ENCODE peak calls at places on chromosomes 7 and 10, in five cellular contexts. One of them, this sample, is unnamed.

GRCh38 chr7:127751723-127752448 is 99.9 kb downstream of the SND1 start:
- DNase-seq in HepG2: no peak
- DNase-seq in transverse colon: no peak
- DNase-seq in A549: no peak
- DNase-seq in sigmoid colon: no peak
- DNase-seq in this sample: no peak

GRCh38 chr10:112793197-112793921 is 156.7 kb upstream of the TCF7L2 start:
- DNase-seq in HepG2: no peak
- DNase-seq in A549: no peak
- DNase-seq in transverse colon: peak
- DNase-seq in sigmoid colon: no peak
- DNase-seq in this sample: no peak

GRCh38 chr10:131803863-131804425 is 96.9 kb upstream of the PPP2R2D start:
- DNase-seq in sigmoid colon: peak
- DNase-seq in HepG2: no peak
- DNase-seq in A549: no peak
- DNase-seq in transverse colon: no peak
- DNase-seq in this sample: no peak

GRCh38 chr7:55374213-55374612 is 9.1 kb downstream of the LANCL2 start:
- DNase-seq in HepG2: no peak
- DNase-seq in A549: no peak
- DNase-seq in transverse colon: no peak
- DNase-seq in sigmoid colon: no peak
- DNase-seq in this sample: no peak

GRCh38 chr7:79624336-79624735 is 170.9 kb upstream of the MAGI2 start:
- DNase-seq in sigmoid colon: no peak
- DNase-seq in HepG2: no peak
- DNase-seq in A549: no peak
- DNase-seq in transverse colon: no peak
- DNase-seq in this sample: no peak

GRCh38 chr7:116500071-116500853 is 724 bp downstream of the CAV2 start:
- DNase-seq in transverse colon: peak
- DNase-seq in sigmoid colon: peak
- DNase-seq in HepG2: no peak
- DNase-seq in A549: no peak
- DNase-seq in this sample: no peak

GRCh38 chr7:79936281-79936983 is 198.2 kb upstream of the GNAI1 start:
- DNase-seq in sigmoid colon: no peak
- DNase-seq in transverse colon: no peak
- DNase-seq in A549: no peak
- DNase-seq in HepG2: no peak
- DNase-seq in this sample: no peak

GRCh38 chr7:70595741-70596574 is 536.0 kb upstream of the GALNT17 start:
- DNase-seq in A549: no peak
- DNase-seq in transverse colon: peak
- DNase-seq in sigmoid colon: no peak
- DNase-seq in HepG2: no peak
- DNase-seq in this sample: no peak

GRCh38 chr7:112448891-112449290 is 1.4 kb upstream of the IFRD1 start:
- DNase-seq in HepG2: no peak
- DNase-seq in sigmoid colon: no peak
- DNase-seq in transverse colon: no peak
- DNase-seq in A549: no peak
- DNase-seq in this sample: no peak

GRCh38 chr10:13839030-13839429 is 252.3 kb downstream of the PRPF18 start:
- DNase-seq in HepG2: no peak
- DNase-seq in A549: no peak
- DNase-seq in sigmoid colon: no peak
- DNase-seq in transverse colon: no peak
- DNase-seq in this sample: no peak

GRCh38 chr10:13837966-13838365 is 251.2 kb downstream of the PRPF18 start:
- DNase-seq in transverse colon: no peak
- DNase-seq in A549: no peak
- DNase-seq in HepG2: no peak
- DNase-seq in sigmoid colon: no peak
- DNase-seq in this sample: no peak

GRCh38 chr10:13831711-13832110 is 244.9 kb downstream of the PRPF18 start:
- DNase-seq in HepG2: no peak
- DNase-seq in transverse colon: no peak
- DNase-seq in A549: no peak
- DNase-seq in sigmoid colon: peak
- DNase-seq in this sample: no peak

GRCh38 chr10:13830385-13830784 is 243.6 kb downstream of the PRPF18 start:
- DNase-seq in A549: no peak
- DNase-seq in transverse colon: no peak
- DNase-seq in HepG2: no peak
- DNase-seq in sigmoid colon: no peak
- DNase-seq in this sample: no peak

GRCh38 chr10:13834581-13835286 is 248.0 kb downstream of the PRPF18 start:
- DNase-seq in transverse colon: peak
- DNase-seq in sigmoid colon: peak
- DNase-seq in A549: no peak
- DNase-seq in HepG2: no peak
- DNase-seq in this sample: no peak
- H3K27ac ChIP-seq in transverse colon: peak
- H3K27ac ChIP-seq in sigmoid colon: no peak
- H3K27ac ChIP-seq in A549: no peak
- H3K27ac ChIP-seq in HepG2: no peak
- H3K27ac ChIP-seq in this sample: peak

GRCh38 chr10:79275431-79275851 is 71.8 kb upstream of the PPIF start:
- DNase-seq in A549: no peak
- DNase-seq in transverse colon: no peak
- DNase-seq in HepG2: no peak
- DNase-seq in sigmoid colon: peak
- DNase-seq in this sample: peak

GRCh38 chr10:79273603-79274002 is 73.7 kb upstream of the PPIF start:
- DNase-seq in A549: no peak
- DNase-seq in transverse colon: no peak
- DNase-seq in sigmoid colon: peak
- DNase-seq in HepG2: no peak
- DNase-seq in this sample: peak

GRCh38 chr10:79275105-79275430 is 72.2 kb upstream of the PPIF start:
- DNase-seq in A549: no peak
- DNase-seq in HepG2: no peak
- DNase-seq in sigmoid colon: no peak
- DNase-seq in transverse colon: no peak
- DNase-seq in this sample: no peak

GRCh38 chr10:79272353-79272752 is 74.9 kb upstream of the PPIF start:
- DNase-seq in A549: no peak
- DNase-seq in HepG2: no peak
- DNase-seq in transverse colon: no peak
- DNase-seq in sigmoid colon: peak
- DNase-seq in this sample: no peak

DNA sequence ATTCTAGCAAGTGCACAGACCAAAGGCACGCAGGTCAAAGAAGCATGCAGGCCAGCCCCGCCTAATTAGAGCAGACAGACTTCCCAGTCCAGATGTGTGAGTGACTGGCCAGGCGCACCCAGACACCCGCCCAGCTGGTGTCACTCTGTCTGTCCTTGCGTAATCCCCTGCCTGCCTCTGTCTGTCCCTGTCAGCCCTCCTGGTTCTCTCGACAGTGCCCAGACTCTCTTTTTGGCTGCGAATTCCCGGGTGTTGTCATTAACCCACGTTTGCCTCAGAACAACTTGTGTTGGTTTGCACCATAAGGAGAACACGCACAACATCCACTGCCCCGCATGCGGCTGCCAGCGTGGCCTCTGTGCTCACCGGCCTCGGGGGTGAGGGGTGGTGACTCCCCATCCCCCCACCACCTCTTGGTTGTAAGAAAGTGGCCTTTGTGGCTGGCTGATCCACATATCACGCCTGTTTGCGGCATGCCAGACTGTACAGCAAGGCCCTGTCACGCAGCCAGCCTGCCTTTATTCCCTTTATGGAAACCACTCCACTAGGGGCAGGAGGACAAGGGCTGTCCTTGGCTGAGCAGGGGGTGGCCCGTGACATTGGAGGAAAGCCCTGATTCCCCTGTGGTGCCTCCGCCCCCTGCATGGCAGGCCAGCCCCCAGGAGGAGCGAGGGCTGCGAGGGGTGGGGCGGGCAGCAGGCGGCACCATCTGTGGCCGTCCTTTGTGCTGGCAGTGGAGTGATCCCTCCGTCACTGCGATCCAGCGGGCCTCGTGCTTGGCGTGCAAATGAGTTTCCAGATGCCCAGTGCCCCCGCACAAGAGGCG is 72.8 kb upstream of the PPIF start:
- DNase-seq in transverse colon: peak
- DNase-seq in HepG2: no peak
- DNase-seq in A549: no peak
- DNase-seq in sigmoid colon: peak
- DNase-seq in this sample: peak
- TF ChIP-seq EP300 in transverse colon: peak
- TF ChIP-seq EP300 in HepG2: no peak
- TF ChIP-seq EP300 in A549: no peak
- TF ChIP-seq EP300 in sigmoid colon: peak
- TF ChIP-seq EP300 in this sample: peak

GRCh38 chr10:5645375-5645774 is 21.0 kb downstream of the ASB13 start:
- DNase-seq in A549: no peak
- DNase-seq in sigmoid colon: peak
- DNase-seq in transverse colon: peak
- DNase-seq in HepG2: no peak
- DNase-seq in this sample: peak

GRCh38 chr10:5644930-5645329 is 21.5 kb downstream of the ASB13 start:
- DNase-seq in HepG2: no peak
- DNase-seq in transverse colon: no peak
- DNase-seq in sigmoid colon: no peak
- DNase-seq in A549: no peak
- DNase-seq in this sample: no peak

GRCh38 chr10:5647507-5648240 is 18.7 kb downstream of the ASB13 start:
- DNase-seq in sigmoid colon: no peak
- DNase-seq in transverse colon: no peak
- DNase-seq in A549: no peak
- DNase-seq in HepG2: no peak
- DNase-seq in this sample: no peak

GRCh38 chr10:5648494-5649457 is 17.6 kb downstream of the ASB13 start:
- DNase-seq in A549: no peak
- DNase-seq in sigmoid colon: no peak
- DNase-seq in HepG2: no peak
- DNase-seq in transverse colon: no peak
- DNase-seq in this sample: no peak

DNA sequence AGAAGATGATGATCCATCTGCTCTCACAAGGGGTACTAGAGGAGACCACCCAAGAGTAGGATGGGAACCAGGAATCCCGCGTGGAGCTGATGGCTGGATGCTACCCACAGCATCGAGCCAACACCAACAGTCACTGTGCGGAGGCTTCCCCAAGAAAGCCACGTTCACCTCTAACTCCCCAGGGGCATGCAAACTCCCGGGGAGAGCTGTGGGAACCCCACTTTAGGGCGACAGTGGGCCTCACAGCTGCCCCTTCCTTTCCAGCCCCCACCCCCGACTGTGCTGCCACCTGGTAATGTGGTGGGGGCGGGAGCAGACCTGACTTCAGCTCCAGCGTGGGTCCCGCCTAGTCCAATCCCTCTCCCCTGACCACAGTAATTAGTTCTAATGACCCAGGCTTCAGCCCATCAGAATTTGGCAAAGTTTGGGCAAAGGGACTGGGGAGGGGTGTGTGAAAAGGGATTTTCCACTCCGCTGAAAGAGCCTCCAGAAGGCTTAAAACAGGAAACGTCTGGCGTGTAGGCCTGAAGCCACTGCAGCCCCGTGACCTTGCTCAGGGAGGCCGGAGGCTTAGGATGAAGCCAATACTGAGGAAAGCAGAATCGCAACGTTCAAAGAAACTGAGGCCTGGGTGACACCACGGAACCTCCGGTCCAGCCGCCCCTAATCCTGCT is 20.3 kb downstream of the ASB13 start:
- DNase-seq in transverse colon: no peak
- DNase-seq in sigmoid colon: no peak
- DNase-seq in A549: no peak
- DNase-seq in HepG2: no peak
- DNase-seq in this sample: no peak
- H3K27ac ChIP-seq in transverse colon: peak
- H3K27ac ChIP-seq in sigmoid colon: peak
- H3K27ac ChIP-seq in A549: no peak
- H3K27ac ChIP-seq in HepG2: no peak
- H3K27ac ChIP-seq in this sample: peak

DNA sequence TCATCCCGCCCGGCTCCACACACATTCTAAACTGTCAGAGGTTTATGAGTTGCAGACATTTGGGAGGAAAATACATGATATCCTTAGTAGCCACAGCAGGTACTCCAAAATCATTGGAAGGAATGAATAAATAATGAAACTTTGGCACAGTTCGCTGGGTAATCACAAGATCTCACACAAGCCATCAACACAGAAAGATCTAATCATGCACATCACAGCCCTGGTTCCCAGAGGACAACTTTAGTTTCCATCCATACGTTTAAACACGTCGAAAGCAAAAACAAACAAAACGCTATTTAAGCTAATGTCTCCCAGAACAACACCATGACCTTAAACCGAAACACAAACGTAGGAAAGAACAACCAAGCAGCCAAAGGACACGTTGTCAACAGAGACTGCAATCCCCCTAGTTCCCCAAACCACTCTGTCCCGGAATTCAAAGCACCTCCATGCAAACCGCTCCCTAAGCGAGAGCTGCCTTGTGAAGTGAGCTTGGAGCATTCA is 12.3 kb downstream of the SVIL start:
- DNase-seq in A549: no peak
- DNase-seq in sigmoid colon: no peak
- DNase-seq in HepG2: no peak
- DNase-seq in transverse colon: no peak
- DNase-seq in this sample: no peak
- TF ChIP-seq EP300 in A549: no peak
- TF ChIP-seq EP300 in sigmoid colon: no peak
- TF ChIP-seq EP300 in HepG2: no peak
- TF ChIP-seq EP300 in transverse colon: no peak
- TF ChIP-seq EP300 in this sample: no peak

GRCh38 chr7:71612892-71613291 is 480.9 kb downstream of the GALNT17 start:
- DNase-seq in A549: no peak
- DNase-seq in transverse colon: no peak
- DNase-seq in HepG2: no peak
- DNase-seq in sigmoid colon: no peak
- DNase-seq in this sample: peak
- H3K27ac ChIP-seq in A549: no peak
- H3K27ac ChIP-seq in transverse colon: no peak
- H3K27ac ChIP-seq in HepG2: no peak
- H3K27ac ChIP-seq in sigmoid colon: peak
- H3K27ac ChIP-seq in this sample: peak

GRCh38 chr7:39355664-39356063 is 210.5 kb upstream of the YAE1 start:
- DNase-seq in transverse colon: no peak
- DNase-seq in HepG2: no peak
- DNase-seq in sigmoid colon: no peak
- DNase-seq in A549: no peak
- DNase-seq in this sample: no peak
- TF ChIP-seq EP300 in transverse colon: no peak
- TF ChIP-seq EP300 in HepG2: no peak
- TF ChIP-seq EP300 in sigmoid colon: no peak
- TF ChIP-seq EP300 in A549: no peak
- TF ChIP-seq EP300 in this sample: no peak

GRCh38 chr7:77308792-77309191 is 107.4 kb downstream of the GSAP start:
- DNase-seq in sigmoid colon: no peak
- DNase-seq in HepG2: no peak
- DNase-seq in A549: no peak
- DNase-seq in transverse colon: no peak
- DNase-seq in this sample: no peak
- H3K27ac ChIP-seq in sigmoid colon: no peak
- H3K27ac ChIP-seq in HepG2: no peak
- H3K27ac ChIP-seq in A549: no peak
- H3K27ac ChIP-seq in transverse colon: no peak
- H3K27ac ChIP-seq in this sample: peak

This sample was measured in tibial nerve.